ENCODE peak calls at places on chromosomes 13 and 19, in nine cellular contexts. W is AG04450, J is astrocyte, C is cardiac fibroblast, H is astrocyte of the cerebellum, A is gastrocnemius medialis, K is IMR-90, N is LNCaP clone FGC, Y is K562. I is an unnamed sample.

GRCh38 chr19:4654437-4655361 is 15.4 kb downstream of the TNFAIP8L1 start:
- DNase-seq in W (no peak), A (no peak), N (no peak), H (no peak), J (no peak), K (no peak), C (no peak), Y (peak), I (no peak)

GRCh38 chr19:33125929-33126388 is 6.0 kb upstream of the WDR88 start:
- DNase-seq in N (peak), C (peak), Y (peak), J (peak), K (peak), W (peak), A (peak), H (peak), I (peak)

GRCh38 chr13:84917252-84917878 is 881.9 kb downstream of the SLITRK6 start:
- DNase-seq in K (peak), W (no peak), H (peak), A (no peak), N (peak), Y (no peak), C (peak), J (peak), I (peak)

GRCh38 chr13:63773476-63773875 is 2357.8 kb upstream of the PCDH20 start:
- DNase-seq in C (no peak), W (no peak), Y (no peak), K (no peak), J (no peak), H (no peak), N (peak), A (no peak), I (no peak)

GRCh38 chr13:94917814-94918213 is 205.5 kb upstream of the SOX21 start:
- DNase-seq in J (no peak), H (no peak), A (no peak), C (peak), N (no peak), Y (no peak), K (no peak), W (no peak), I (peak)

GRCh38 chr13:50094615-50095293 is 79.5 kb downstream of the KCNRG start:
- DNase-seq in H (no peak), K (peak), Y (no peak), A (no peak), J (peak), N (no peak), W (no peak), C (peak), I (peak)

GRCh38 chr13:30186644-30187431 is 120.5 kb downstream of the KATNAL1 start:
- DNase-seq in J (peak), Y (no peak), N (no peak), K (peak), W (no peak), A (no peak), C (no peak), H (no peak), I (no peak)

GRCh38 chr13:113981201-113981605 is 7.3 kb upstream of the C13orf46 start:
- DNase-seq in C (no peak), W (no peak), J (no peak), K (no peak), H (peak), A (peak), N (peak), Y (no peak), I (peak)

GRCh38 chr13:75760182-75760981 is 124.3 kb downstream of the LMO7 start:
- DNase-seq in A (peak), J (peak), N (peak), W (no peak), K (peak), C (peak), Y (no peak), H (no peak), I (peak)

DNA sequence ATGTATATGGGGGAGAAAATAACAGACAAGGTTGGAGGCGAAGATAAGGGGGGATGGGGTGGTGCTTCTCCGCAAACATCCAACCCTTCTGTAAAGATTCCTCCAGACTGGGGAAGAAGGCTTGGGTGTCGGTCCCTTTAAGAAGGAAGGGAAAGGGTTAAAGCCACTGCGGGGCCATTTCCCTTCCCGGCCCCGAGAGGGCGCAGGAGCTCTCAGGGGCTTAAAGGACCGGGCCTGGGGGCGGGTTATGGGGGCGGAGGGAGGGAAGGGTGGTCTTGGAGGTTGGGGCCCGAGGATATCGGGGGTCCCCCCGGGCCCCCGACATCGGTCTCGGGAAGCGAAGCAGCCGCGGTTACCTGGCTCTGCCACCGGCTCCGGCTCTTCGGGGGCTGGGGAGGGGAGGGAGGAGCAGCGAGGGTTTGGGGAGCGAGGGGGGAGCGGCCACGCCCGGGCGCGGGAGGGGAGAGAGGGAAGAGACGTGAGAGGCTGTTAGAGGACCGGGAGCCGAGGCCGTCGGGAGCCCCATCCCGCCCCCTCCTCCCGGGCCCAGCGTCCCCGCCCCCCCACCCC is 2.8 kb downstream of the TNNT1 start:
- DNase-seq in W (no peak), Y (peak), K (no peak), H (no peak), N (no peak), J (no peak), A (peak), C (peak), I (peak)
- H3K4me3 ChIP-seq in W (no peak), Y (peak), K (no peak), H (no peak), N (no peak), J (no peak), A (peak), C (no peak), I (peak)

GRCh38 chr19:23971598-23971997 is 56.9 kb downstream of the ZNF726 start:
- DNase-seq in J (no peak), N (no peak), C (no peak), H (no peak), K (no peak), A (no peak), Y (no peak), W (no peak), I (no peak)
- TF ChIP-seq CTCF in J (no peak), N (no peak), C (no peak), H (no peak), K (no peak), A (no peak), Y (no peak), W (no peak), I (no peak)

GRCh38 chr13:71860547-71861131 is 6.4 kb downstream of the DACH1 start:
- DNase-seq in C (no peak), J (no peak), W (no peak), Y (no peak), A (no peak), N (no peak), K (no peak), H (no peak), I (no peak)
- H3K4me3 ChIP-seq in C (no peak), J (no peak), W (no peak), Y (no peak), A (no peak), N (no peak), K (no peak), H (no peak), I (no peak)

GRCh38 chr19:50349277-50350057 is 16.0 kb downstream of the NAPSA start:
- DNase-seq in A (no peak), W (no peak), C (no peak), J (no peak), K (no peak), H (no peak), N (no peak), Y (no peak), I (no peak)
- TF ChIP-seq CTCF in A (no peak), W (no peak), C (no peak), J (no peak), K (no peak), H (no peak), N (no peak), Y (peak), I (no peak)

GRCh38 chr19:16068696-16069259 is 7.5 kb upstream of the TPM4 start:
- DNase-seq in Y (no peak), W (no peak), J (no peak), A (no peak), C (no peak), N (no peak), H (no peak), K (no peak), I (no peak)

GRCh38 chr19:16073481-16073880 is 2.8 kb upstream of the TPM4 start:
- DNase-seq in A (no peak), Y (no peak), K (no peak), C (no peak), N (no peak), H (no peak), J (no peak), W (no peak), I (no peak)

GRCh38 chr19:16069813-16070365 is 6.4 kb upstream of the TPM4 start:
- DNase-seq in N (no peak), A (no peak), Y (no peak), W (no peak), K (no peak), H (no peak), C (no peak), J (no peak), I (peak)

GRCh38 chr19:16071072-16071691 is 5.1 kb upstream of the TPM4 start:
- DNase-seq in K (no peak), C (no peak), H (no peak), W (no peak), Y (no peak), A (no peak), J (no peak), N (no peak), I (no peak)

GRCh38 chr19:16070366-16070990 is 5.8 kb upstream of the TPM4 start:
- DNase-seq in N (no peak), A (peak), W (no peak), H (no peak), C (no peak), Y (peak), K (no peak), J (no peak), I (peak)
- H3K4me3 ChIP-seq in N (no peak), A (no peak), W (peak), H (peak), C (no peak), Y (no peak), K (no peak), J (peak), I (peak)

DNA sequence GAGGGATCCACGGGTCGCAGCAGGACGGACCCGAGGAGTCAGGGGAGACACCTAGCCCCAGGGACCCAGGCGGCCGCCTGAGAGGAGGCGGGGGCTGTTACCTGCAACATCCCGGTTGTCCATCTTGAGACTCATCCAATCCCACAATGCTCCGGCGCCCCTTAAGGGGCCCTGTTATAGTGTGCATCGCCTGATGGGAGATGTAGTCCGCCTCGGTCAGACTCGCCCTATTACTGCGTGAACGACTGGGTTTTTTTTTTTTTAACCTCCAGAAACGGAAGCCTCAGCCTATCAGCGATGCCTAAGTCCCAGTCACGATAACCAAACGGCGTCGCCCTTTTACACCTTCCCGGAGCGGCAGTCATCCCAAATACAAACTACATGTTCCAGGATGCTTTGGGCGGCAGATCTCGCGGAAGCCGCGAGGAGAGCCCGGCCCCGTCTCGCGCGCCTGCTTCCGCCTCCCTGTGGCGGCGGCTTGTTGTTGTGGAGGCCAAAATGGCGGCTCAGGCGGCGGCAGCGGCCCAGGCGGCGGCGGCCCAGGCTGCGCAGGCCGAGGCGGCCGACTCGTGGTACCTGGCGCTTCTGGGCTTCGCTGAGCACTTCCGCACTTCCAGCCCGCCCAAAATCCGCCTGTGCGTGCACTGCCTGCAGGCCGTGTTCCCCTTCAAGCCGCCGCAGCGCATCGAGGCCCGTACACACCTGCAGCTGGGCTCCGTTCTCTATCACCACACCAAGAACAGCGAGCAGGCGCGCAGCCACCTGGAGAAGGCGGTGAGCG is at the start of the genes MAU2 and SUGP1:
- DNase-seq in J (peak), Y (peak), K (peak), W (peak), N (peak), C (peak), H (peak), A (peak), I (peak)
- TF ChIP-seq CTCF in J (no peak), Y (peak), K (peak), W (peak), N (peak), C (peak), H (no peak), A (peak), I (peak)

GRCh38 chr19:34256835-34257558 is 2.6 kb downstream of the GARRE1 start:
- DNase-seq in H (no peak), A (peak), N (no peak), C (no peak), W (no peak), Y (no peak), K (no peak), J (no peak), I (no peak)
- H3K4me3 ChIP-seq in H (no peak), A (no peak), N (no peak), C (no peak), W (no peak), Y (no peak), K (no peak), J (no peak), I (no peak)

GRCh38 chr13:28754698-28755545 is 36.2 kb upstream of the SLC46A3 start:
- DNase-seq in Y (peak), J (no peak), W (no peak), A (no peak), K (peak), H (no peak), N (no peak), C (peak), I (no peak)
- TF ChIP-seq CTCF in Y (peak), J (no peak), W (no peak), A (no peak), K (peak), H (no peak), N (peak), C (peak), I (no peak)

GRCh38 chr19:55778331-55778730 is 9.4 kb downstream of the RFPL4AL1 start:
- DNase-seq in N (no peak), K (no peak), A (no peak), C (no peak), W (no peak), J (no peak), H (no peak), Y (no peak), I (no peak)
- H3K4me3 ChIP-seq in N (no peak), K (no peak), A (no peak), C (no peak), W (no peak), J (no peak), H (no peak), Y (no peak), I (no peak)

DNA sequence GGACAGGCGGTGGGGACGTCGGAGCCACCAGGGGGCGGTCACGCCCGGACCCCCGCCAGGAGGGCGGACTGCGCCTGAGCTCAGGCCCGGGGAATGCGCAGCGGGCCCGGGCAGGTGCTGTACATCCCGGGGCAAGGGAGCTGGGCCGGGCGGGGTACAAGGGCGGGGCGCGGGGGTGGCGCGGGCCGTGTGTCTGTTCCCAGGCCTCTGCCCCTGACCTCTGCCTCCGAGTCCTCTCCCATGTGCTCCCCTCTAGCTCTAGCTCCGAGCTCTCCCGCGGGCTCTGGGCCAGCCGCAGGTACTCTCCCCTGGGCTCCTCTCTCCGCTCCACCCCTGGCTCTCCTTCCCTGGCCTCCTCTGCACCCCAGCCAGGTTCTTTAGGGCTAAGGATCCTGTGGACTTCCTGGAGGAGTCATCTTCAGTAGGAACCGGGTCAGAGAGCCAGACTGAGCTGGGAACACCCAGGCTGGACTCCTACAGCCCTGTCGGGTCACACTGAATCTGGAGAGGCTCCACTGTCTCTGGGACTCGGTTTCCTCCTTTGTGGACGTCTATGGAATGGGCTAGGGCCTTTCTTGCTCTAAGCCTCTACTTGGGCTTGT is 2.3 kb downstream of the PPP1R13L start:
- DNase-seq in A (no peak), N (no peak), H (no peak), J (no peak), W (no peak), Y (peak), K (no peak), C (peak), I (peak)
- TF ChIP-seq CTCF in A (peak), N (no peak), H (no peak), J (no peak), W (peak), Y (peak), K (peak), C (no peak), I (peak)